ENCODE peak calls at places on chromosome 20, in four cellular contexts. One of them, this sample, is unnamed.
A peak's percentile ranks its signal among the peaks of the same experiment; 100 is the strongest.

GRCh38 chr20:62815066-62815991 is 1.5 kb upstream of the COL9A3 start:
- DNase-seq in glutamatergic neuron: no peak
- DNase-seq in AG09309: no peak
- DNase-seq in NCI-H748 treated with DMSO at 0.1 percent for 48 hours: no peak
- DNase-seq in this sample: no peak

GRCh38 chr20:62117658-62118057 is 4.6 kb upstream of the LSM14B start:
- DNase-seq in glutamatergic neuron: no peak
- DNase-seq in AG09309: no peak
- DNase-seq in NCI-H748 treated with DMSO at 0.1 percent for 48 hours: no peak
- DNase-seq in this sample: no peak

GRCh38 chr20:46145646-46146045 is 27.5 kb downstream of the CD40 start:
- DNase-seq in glutamatergic neuron: peak; percentile 43
- DNase-seq in AG09309: no peak
- DNase-seq in NCI-H748 treated with DMSO at 0.1 percent for 48 hours: peak; percentile 75
- DNase-seq in this sample: no peak

GRCh38 chr20:62935204-62935967 is 2.6 kb upstream of the GID8 start:
- DNase-seq in glutamatergic neuron: no peak
- DNase-seq in AG09309: no peak
- DNase-seq in NCI-H748 treated with DMSO at 0.1 percent for 48 hours: no peak
- DNase-seq in this sample: no peak

GRCh38 chr20:50895111-50895830 is 36.0 kb downstream of the ADNP start:
- DNase-seq in glutamatergic neuron: no peak
- DNase-seq in AG09309: no peak
- DNase-seq in NCI-H748 treated with DMSO at 0.1 percent for 48 hours: no peak
- DNase-seq in this sample: no peak

GRCh38 chr20:62822788-62823651 is 6.2 kb downstream of the COL9A3 start:
- DNase-seq in glutamatergic neuron: peak; percentile 74
- DNase-seq in AG09309: no peak
- DNase-seq in NCI-H748 treated with DMSO at 0.1 percent for 48 hours: no peak
- DNase-seq in this sample: no peak

GRCh38 chr20:47358052-47358671 is 1.7 kb upstream of the ZMYND8 start:
- DNase-seq in glutamatergic neuron: no peak
- DNase-seq in AG09309: no peak
- DNase-seq in NCI-H748 treated with DMSO at 0.1 percent for 48 hours: no peak
- DNase-seq in this sample: no peak

GRCh38 chr20:62969179-62969760 is 16.8 kb downstream of the SLC17A9 start:
- DNase-seq in glutamatergic neuron: no peak
- DNase-seq in AG09309: no peak
- DNase-seq in NCI-H748 treated with DMSO at 0.1 percent for 48 hours: no peak
- DNase-seq in this sample: no peak

GRCh38 chr20:62212309-62212708 is 7.8 kb downstream of the HRH3 start:
- DNase-seq in glutamatergic neuron: peak; percentile 44
- DNase-seq in AG09309: no peak
- DNase-seq in NCI-H748 treated with DMSO at 0.1 percent for 48 hours: no peak
- DNase-seq in this sample: peak; percentile 67

GRCh38 chr20:45873409-45874116 is 7.5 kb upstream of the ZSWIM1 start:
- DNase-seq in glutamatergic neuron: no peak
- DNase-seq in AG09309: no peak
- DNase-seq in NCI-H748 treated with DMSO at 0.1 percent for 48 hours: no peak
- DNase-seq in this sample: no peak

GRCh38 chr20:17936791-17937687 is 31.6 kb downstream of the SNX5 start:
- DNase-seq in glutamatergic neuron: no peak
- DNase-seq in AG09309: peak; percentile 16
- DNase-seq in NCI-H748 treated with DMSO at 0.1 percent for 48 hours: no peak
- DNase-seq in this sample: peak; percentile 24

GRCh38 chr20:10985536-10985935 is 311.7 kb upstream of the JAG1 start:
- DNase-seq in glutamatergic neuron: no peak
- DNase-seq in AG09309: no peak
- DNase-seq in NCI-H748 treated with DMSO at 0.1 percent for 48 hours: no peak
- DNase-seq in this sample: no peak

GRCh38 chr20:32779500-32780215 is 17.5 kb downstream of the DNMT3B start:
- DNase-seq in glutamatergic neuron: peak; percentile 96
- DNase-seq in AG09309: no peak
- DNase-seq in NCI-H748 treated with DMSO at 0.1 percent for 48 hours: no peak
- DNase-seq in this sample: peak; percentile 54

GRCh38 chr20:51036226-51036625 is 13.3 kb upstream of the KCNG1 start:
- DNase-seq in glutamatergic neuron: no peak
- DNase-seq in AG09309: no peak
- DNase-seq in NCI-H748 treated with DMSO at 0.1 percent for 48 hours: no peak
- DNase-seq in this sample: no peak

GRCh38 chr20:47669157-47669425 is 116.2 kb downstream of the SULF2 start:
- DNase-seq in glutamatergic neuron: no peak
- DNase-seq in AG09309: no peak
- DNase-seq in NCI-H748 treated with DMSO at 0.1 percent for 48 hours: no peak
- DNase-seq in this sample: no peak

GRCh38 chr20:53869466-53870258 is 200.7 kb downstream of the BCAS1 start:
- DNase-seq in glutamatergic neuron: peak; percentile 43
- DNase-seq in AG09309: no peak
- DNase-seq in NCI-H748 treated with DMSO at 0.1 percent for 48 hours: no peak
- DNase-seq in this sample: peak; percentile 75

GRCh38 chr20:33165416-33166055 is 2.4 kb upstream of the BPIFA2 start:
- DNase-seq in glutamatergic neuron: no peak
- DNase-seq in AG09309: no peak
- DNase-seq in NCI-H748 treated with DMSO at 0.1 percent for 48 hours: no peak
- DNase-seq in this sample: no peak

GRCh38 chr20:37969949-37970855 is 63.1 kb downstream of the TTI1 start:
- DNase-seq in glutamatergic neuron: no peak
- DNase-seq in AG09309: no peak
- DNase-seq in NCI-H748 treated with DMSO at 0.1 percent for 48 hours: no peak
- DNase-seq in this sample: no peak

GRCh38 chr20:33672426-33673114 is 1.7 kb downstream of the NECAB3 start:
- DNase-seq in glutamatergic neuron: peak; percentile 50
- DNase-seq in AG09309: no peak
- DNase-seq in NCI-H748 treated with DMSO at 0.1 percent for 48 hours: no peak
- DNase-seq in this sample: no peak

GRCh38 chr20:64220891-64221527 is 34.5 kb upstream of the PCMTD2 start:
- DNase-seq in glutamatergic neuron: no peak
- DNase-seq in AG09309: no peak
- DNase-seq in NCI-H748 treated with DMSO at 0.1 percent for 48 hours: no peak
- DNase-seq in this sample: no peak

GRCh38 chr20:25486377-25486776 is 78.9 kb downstream of the GINS1 start:
- DNase-seq in glutamatergic neuron: peak; percentile 50
- DNase-seq in AG09309: no peak
- DNase-seq in NCI-H748 treated with DMSO at 0.1 percent for 48 hours: no peak
- DNase-seq in this sample: no peak

GRCh38 chr20:19934792-19935491 is 82.2 kb upstream of the NAA20 start:
- DNase-seq in glutamatergic neuron: no peak
- DNase-seq in AG09309: no peak
- DNase-seq in NCI-H748 treated with DMSO at 0.1 percent for 48 hours: peak; percentile 90
- DNase-seq in this sample: peak; percentile 36

GRCh38 chr20:62473200-62473585 is 2.6 kb downstream of the GATA5 start:
- DNase-seq in glutamatergic neuron: no peak
- DNase-seq in AG09309: no peak
- DNase-seq in NCI-H748 treated with DMSO at 0.1 percent for 48 hours: no peak
- DNase-seq in this sample: no peak

GRCh38 chr20:58753267-58753928 is 60.8 kb downstream of the NPEPL1 start:
- DNase-seq in glutamatergic neuron: no peak
- DNase-seq in AG09309: no peak
- DNase-seq in NCI-H748 treated with DMSO at 0.1 percent for 48 hours: no peak
- DNase-seq in this sample: no peak

GRCh38 chr20:61812121-61812520 is 253.6 kb downstream of the TAF4 start:
- DNase-seq in glutamatergic neuron: peak; percentile 9
- DNase-seq in AG09309: no peak
- DNase-seq in NCI-H748 treated with DMSO at 0.1 percent for 48 hours: no peak
- DNase-seq in this sample: no peak

GRCh38 chr20:10674684-10675455 is 1.1 kb upstream of the JAG1 start:
- DNase-seq in glutamatergic neuron: peak; percentile 87
- DNase-seq in AG09309: no peak
- DNase-seq in NCI-H748 treated with DMSO at 0.1 percent for 48 hours: peak; percentile 77
- DNase-seq in this sample: peak; percentile 45

GRCh38 chr20:41499961-41500725 is 118.0 kb downstream of the CHD6 start:
- DNase-seq in glutamatergic neuron: no peak
- DNase-seq in AG09309: peak; percentile 43
- DNase-seq in NCI-H748 treated with DMSO at 0.1 percent for 48 hours: peak; percentile 91
- DNase-seq in this sample: peak; percentile 31

GRCh38 chr20:36101201-36101600 is 53.3 kb upstream of the EPB41L1 start:
- DNase-seq in glutamatergic neuron: peak; percentile 59
- DNase-seq in AG09309: no peak
- DNase-seq in NCI-H748 treated with DMSO at 0.1 percent for 48 hours: no peak
- DNase-seq in this sample: no peak

GRCh38 chr20:42186337-42186736 is 568.2 kb upstream of the CHD6 start:
- DNase-seq in glutamatergic neuron: no peak
- DNase-seq in AG09309: no peak
- DNase-seq in NCI-H748 treated with DMSO at 0.1 percent for 48 hours: no peak
- DNase-seq in this sample: no peak

GRCh38 chr20:57540889-57541288 is 15.9 kb upstream of the CTCFL start:
- DNase-seq in glutamatergic neuron: no peak
- DNase-seq in AG09309: no peak
- DNase-seq in NCI-H748 treated with DMSO at 0.1 percent for 48 hours: no peak
- DNase-seq in this sample: no peak